ENCODE peak calls at places on chromosomes 3 and 15, in nine cellular contexts. L is heart left ventricle, G is body of pancreas, M is HCT116, O is upper lobe of left lung, E is HepG2, U is A549, F is right lobe of liver, B is IMR-90. P is an unnamed sample.

GRCh38 chr3:138360272-138361192 is 12.2 kb downstream of the MRAS start:
- ATAC-seq in L (peak; percentile 68), G (no peak), M (no peak), O (no peak), E (no peak), U (no peak), F (no peak), B (no peak), P (no peak)

GRCh38 chr3:13068269-13069010 is 4.8 kb downstream of the IQSEC1 start:
- ATAC-seq in L (no peak), G (no peak), M (peak; percentile 55), O (no peak), E (no peak), U (no peak), F (no peak), B (no peak), P (no peak)

GRCh38 chr15:57411945-57412768 is 35.9 kb downstream of the CGNL1 start:
- ATAC-seq in L (peak; percentile 91), G (no peak), M (no peak), O (no peak), E (no peak), U (no peak), F (peak; percentile 63), B (no peak), P (no peak)

GRCh38 chr15:38005949-38006800 is 71.7 kb downstream of the TMCO5A start:
- ATAC-seq in L (peak; percentile 81), G (no peak), M (no peak), O (peak; percentile 63), E (no peak), U (no peak), F (peak; percentile 52), B (no peak), P (no peak)

GRCh38 chr3:112858410-112859069 is 11.9 kb upstream of the CD200R1L start:
- ATAC-seq in L (peak; percentile 73), G (no peak), M (no peak), O (peak; percentile 86), E (no peak), U (peak; percentile 19), F (peak; percentile 55), B (no peak), P (no peak)

GRCh38 chr3:29370451-29371420 is 89.9 kb downstream of the RBMS3 start:
- ATAC-seq in L (peak; percentile 50), G (no peak), M (no peak), O (no peak), E (no peak), U (no peak), F (no peak), B (no peak), P (no peak)

GRCh38 chr3:156176048-156176447 is 55.7 kb downstream of the KCNAB1 start:
- ATAC-seq in L (no peak), G (peak; percentile 50), M (no peak), O (no peak), E (no peak), U (no peak), F (peak; percentile 83), B (no peak), P (no peak)

GRCh38 chr3:98812851-98813374 is 49.8 kb downstream of the ST3GAL6 start:
- ATAC-seq in L (no peak), G (peak; percentile 58), M (peak; percentile 61), O (peak; percentile 78), E (peak; percentile 96), U (peak; percentile 66), F (peak; percentile 84), B (peak; percentile 40), P (no peak)

GRCh38 chr3:77139665-77140064 is 99.8 kb downstream of the ROBO2 start:
- ATAC-seq in L (no peak), G (no peak), M (no peak), O (no peak), E (no peak), U (no peak), F (no peak), B (no peak), P (no peak)

GRCh38 chr3:31095254-31095653 is 200.8 kb upstream of the GADL1 start:
- ATAC-seq in L (no peak), G (no peak), M (no peak), O (no peak), E (no peak), U (no peak), F (no peak), B (no peak), P (no peak)

GRCh38 chr3:101423984-101424888 is 88.8 kb downstream of the SENP7 start:
- ATAC-seq in L (peak; percentile 46), G (no peak), M (no peak), O (peak; percentile 19), E (no peak), U (no peak), F (no peak), B (no peak), P (no peak)

GRCh38 chr15:40845036-40845435 is 1.2 kb downstream of the SPINT1 start:
- ATAC-seq in L (no peak), G (no peak), M (no peak), O (peak; percentile 1), E (no peak), U (no peak), F (no peak), B (no peak), P (no peak)

GRCh38 chr3:12903000-12903800 is 61.8 kb upstream of the RPL32 start:
- ATAC-seq in L (no peak), G (no peak), M (no peak), O (no peak), E (no peak), U (no peak), F (no peak), B (no peak), P (no peak)

GRCh38 chr15:25406846-25407245 is 32.0 kb downstream of the UBE3A start:
- ATAC-seq in L (no peak), G (no peak), M (no peak), O (no peak), E (no peak), U (no peak), F (no peak), B (no peak), P (no peak)

GRCh38 chr15:44584162-44584749 is 47.3 kb downstream of the EIF3J start:
- ATAC-seq in L (peak; percentile 78), G (peak; percentile 58), M (peak; percentile 100), O (peak; percentile 66), E (peak; percentile 93), U (peak; percentile 99), F (peak; percentile 75), B (peak; percentile 65), P (no peak)

GRCh38 chr15:26460165-26460564 is 312.7 kb downstream of the GABRB3 start:
- ATAC-seq in L (no peak), G (no peak), M (no peak), O (no peak), E (no peak), U (no peak), F (no peak), B (no peak), P (no peak)

GRCh38 chr15:36951747-36952247 is 148.6 kb downstream of the MEIS2 start:
- ATAC-seq in L (peak; percentile 85), G (peak; percentile 45), M (no peak), O (no peak), E (no peak), U (no peak), F (no peak), B (peak; percentile 51), P (no peak)

GRCh38 chr15:52124270-52124878 is 11.8 kb upstream of the BCL2L10 start:
- ATAC-seq in L (no peak), G (peak; percentile 58), M (no peak), O (no peak), E (peak; percentile 57), U (peak; percentile 21), F (peak; percentile 47), B (peak; percentile 83), P (no peak)

GRCh38 chr3:47347217-47347801 is 33.5 kb upstream of the PTPN23 start:
- ATAC-seq in L (peak; percentile 56), G (no peak), M (no peak), O (peak; percentile 85), E (no peak), U (no peak), F (peak; percentile 39), B (peak; percentile 91), P (no peak)

GRCh38 chr3:75329713-75330112 is 334.4 kb upstream of the FRG2C start:
- ATAC-seq in L (no peak), G (peak; percentile 89), M (no peak), O (no peak), E (no peak), U (no peak), F (no peak), B (no peak), P (no peak)

GRCh38 chr3:128965280-128965679 is 28.6 kb downstream of the CFAP92 start:
- ATAC-seq in L (no peak), G (no peak), M (no peak), O (no peak), E (no peak), U (no peak), F (no peak), B (no peak), P (no peak)
- H3K27ac ChIP-seq in L (no peak overlapping the region), G (no peak overlapping the region), M (no peak overlapping the region), O (no peak overlapping the region), E (no peak overlapping the region), U (no peak overlapping the region), F (no peak overlapping the region), B (no peak overlapping the region), P (no peak overlapping the region)

DNA sequence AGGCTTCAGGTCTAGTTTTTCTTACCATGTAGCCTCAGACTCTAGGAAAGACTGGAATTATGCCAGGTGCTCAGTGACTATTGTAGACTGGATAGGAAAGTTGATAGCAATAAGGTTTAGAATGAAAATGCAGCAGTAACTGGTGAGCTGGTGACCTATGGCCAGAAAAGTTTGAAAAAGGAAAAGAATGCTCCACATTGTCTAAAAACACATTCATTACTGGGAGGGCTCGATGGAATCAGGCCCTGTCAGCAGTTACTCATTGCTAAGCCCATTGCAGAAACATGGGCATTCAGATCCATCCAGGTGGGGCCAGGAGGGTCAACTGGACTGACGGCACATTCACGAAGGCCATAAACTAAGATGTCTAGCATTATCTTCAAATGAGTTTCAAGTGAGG is 8.7 kb upstream of the MBNL1 start:
- ATAC-seq in L (no peak), G (no peak), M (no peak), O (no peak), E (peak; percentile 52), U (no peak), F (no peak), B (no peak), P (no peak)
- H3K4me1 ChIP-seq in L (peaks cover 31% of the 10 kb centered on the region), G (peaks cover 34% of the 10 kb centered on the region), M (peaks cover 26% of the 10 kb centered on the region), O (peaks cover 19% of the 10 kb centered on the region), E (peaks cover 35% of the 10 kb centered on the region), U (peaks cover 29% of the 10 kb centered on the region), F (peaks cover 15% of the 10 kb centered on the region), B (peaks cover 10% of the 10 kb centered on the region), P (peaks cover 11% of the 10 kb centered on the region)

GRCh38 chr15:63598467-63599400 is 1.5 kb downstream of the FBXL22 start:
- ATAC-seq in L (no peak), G (no peak), M (no peak), O (no peak), E (peak; percentile 57), U (no peak), F (no peak), B (no peak), P (peak; percentile 5)
- TF ChIP-seq POLR2A in L (no peak), G (no peak), M (no peak), O (no peak), E (no peak), U (no peak), F (no peak), B (no peak), P (peak; percentile 17)

DNA sequence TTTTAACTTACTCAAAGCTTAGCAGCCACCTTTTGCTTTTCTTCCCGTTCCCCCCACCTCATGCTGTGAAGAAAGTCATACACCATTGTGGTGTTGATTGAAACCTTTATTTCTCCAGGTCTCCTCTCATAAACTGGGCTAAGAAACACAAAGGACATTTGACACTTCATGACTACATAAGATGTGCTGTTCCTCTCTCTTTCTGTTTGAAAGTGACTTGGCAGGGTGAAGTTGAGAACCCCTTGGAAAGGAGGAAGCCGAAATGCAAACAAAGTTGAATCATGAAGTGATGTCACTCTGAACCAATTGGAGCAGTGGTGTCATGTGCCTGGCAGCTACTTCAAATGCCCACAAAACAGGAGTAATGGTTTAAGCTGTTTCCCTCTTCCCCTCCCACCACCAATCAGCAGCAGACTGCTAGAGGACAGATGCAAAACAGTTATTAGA is 174.7 kb downstream of the IGF1R start:
- ATAC-seq in L (peak; percentile 61), G (peak; percentile 68), M (no peak), O (peak; percentile 67), E (no peak), U (peak; percentile 72), F (peak; percentile 51), B (peak; percentile 98), P (no peak)
- H3K27ac ChIP-seq in L (no peak overlapping the region), G (no peak overlapping the region), M (no peak overlapping the region), O (no peak overlapping the region), E (no peak overlapping the region), U (no peak overlapping the region), F (no peak overlapping the region), B (no peak overlapping the region), P (no peak overlapping the region)

P was measured in gastroesophageal sphincter.